ENCODE peak calls at places on chromosomes 13 and 19, in ten cellular contexts. One of them, this sample, is unnamed.

GRCh38 chr19:29016353-29016752 is 196.6 kb downstream of the UQCRFS1 start:
- DNase-seq in cardiac fibroblast: no peak
- DNase-seq in nephron progenitor cell: no peak
- DNase-seq in activated B cell treated with CpG ODN at 0.5 μM for 24 hours: no peak
- DNase-seq in GM23338: no peak
- DNase-seq in B cell: no peak
- DNase-seq in left ventricle myocardium inferior: no peak
- DNase-seq in vagina: no peak
- DNase-seq in BJ: no peak
- DNase-seq in GM13977: no peak
- DNase-seq in this sample: no peak

GRCh38 chr13:48496796-48497195 is 36.1 kb downstream of the RCBTB2 start:
- DNase-seq in cardiac fibroblast: no peak
- DNase-seq in nephron progenitor cell: no peak
- DNase-seq in activated B cell treated with CpG ODN at 0.5 μM for 24 hours: no peak
- DNase-seq in GM23338: peak
- DNase-seq in B cell: no peak
- DNase-seq in left ventricle myocardium inferior: no peak
- DNase-seq in vagina: no peak
- DNase-seq in BJ: no peak
- DNase-seq in GM13977: no peak
- DNase-seq in this sample: no peak

GRCh38 chr19:42301646-42302204 is at the start of gene PRR19:
- DNase-seq in cardiac fibroblast: no peak
- DNase-seq in nephron progenitor cell: no peak
- DNase-seq in activated B cell treated with CpG ODN at 0.5 μM for 24 hours: no peak
- DNase-seq in GM23338: peak
- DNase-seq in B cell: peak
- DNase-seq in left ventricle myocardium inferior: no peak
- DNase-seq in vagina: no peak
- DNase-seq in BJ: no peak
- DNase-seq in GM13977: no peak
- DNase-seq in this sample: no peak

GRCh38 chr13:108226184-108226583 is 8.0 kb downstream of the ABHD13 start:
- DNase-seq in cardiac fibroblast: peak
- DNase-seq in nephron progenitor cell: no peak
- DNase-seq in activated B cell treated with CpG ODN at 0.5 μM for 24 hours: no peak
- DNase-seq in GM23338: no peak
- DNase-seq in B cell: no peak
- DNase-seq in left ventricle myocardium inferior: no peak
- DNase-seq in vagina: no peak
- DNase-seq in BJ: no peak
- DNase-seq in GM13977: no peak
- DNase-seq in this sample: no peak

GRCh38 chr13:64992314-64992713 is 2237.8 kb downstream of the PCDH9 start:
- DNase-seq in cardiac fibroblast: no peak
- DNase-seq in nephron progenitor cell: no peak
- DNase-seq in activated B cell treated with CpG ODN at 0.5 μM for 24 hours: no peak
- DNase-seq in GM23338: no peak
- DNase-seq in B cell: no peak
- DNase-seq in left ventricle myocardium inferior: no peak
- DNase-seq in vagina: no peak
- DNase-seq in BJ: no peak
- DNase-seq in GM13977: no peak
- DNase-seq in this sample: no peak

GRCh38 chr13:76825415-76825814 is 60.8 kb downstream of the KCTD12 start:
- DNase-seq in cardiac fibroblast: peak
- DNase-seq in nephron progenitor cell: no peak
- DNase-seq in activated B cell treated with CpG ODN at 0.5 μM for 24 hours: no peak
- DNase-seq in GM23338: no peak
- DNase-seq in B cell: no peak
- DNase-seq in left ventricle myocardium inferior: no peak
- DNase-seq in vagina: no peak
- DNase-seq in BJ: no peak
- DNase-seq in GM13977: no peak
- DNase-seq in this sample: no peak

GRCh38 chr13:69389899-69390298 is 717.7 kb upstream of the ATXN8OS start:
- DNase-seq in cardiac fibroblast: no peak
- DNase-seq in nephron progenitor cell: no peak
- DNase-seq in activated B cell treated with CpG ODN at 0.5 μM for 24 hours: no peak
- DNase-seq in GM23338: no peak
- DNase-seq in B cell: no peak
- DNase-seq in left ventricle myocardium inferior: no peak
- DNase-seq in vagina: no peak
- DNase-seq in BJ: no peak
- DNase-seq in GM13977: no peak
- DNase-seq in this sample: no peak

GRCh38 chr13:30927595-30927994 is 4.9 kb upstream of the TEX26 start:
- DNase-seq in cardiac fibroblast: no peak
- DNase-seq in nephron progenitor cell: no peak
- DNase-seq in activated B cell treated with CpG ODN at 0.5 μM for 24 hours: no peak
- DNase-seq in GM23338: no peak
- DNase-seq in B cell: no peak
- DNase-seq in left ventricle myocardium inferior: no peak
- DNase-seq in vagina: no peak
- DNase-seq in BJ: no peak
- DNase-seq in GM13977: no peak
- DNase-seq in this sample: no peak

GRCh38 chr13:43776680-43777079 is 10.1 kb downstream of the ENOX1 start:
- DNase-seq in cardiac fibroblast: no peak
- DNase-seq in nephron progenitor cell: no peak
- DNase-seq in activated B cell treated with CpG ODN at 0.5 μM for 24 hours: no peak
- DNase-seq in GM23338: peak
- DNase-seq in B cell: no peak
- DNase-seq in left ventricle myocardium inferior: no peak
- DNase-seq in vagina: no peak
- DNase-seq in BJ: no peak
- DNase-seq in GM13977: no peak
- DNase-seq in this sample: no peak

DNA sequence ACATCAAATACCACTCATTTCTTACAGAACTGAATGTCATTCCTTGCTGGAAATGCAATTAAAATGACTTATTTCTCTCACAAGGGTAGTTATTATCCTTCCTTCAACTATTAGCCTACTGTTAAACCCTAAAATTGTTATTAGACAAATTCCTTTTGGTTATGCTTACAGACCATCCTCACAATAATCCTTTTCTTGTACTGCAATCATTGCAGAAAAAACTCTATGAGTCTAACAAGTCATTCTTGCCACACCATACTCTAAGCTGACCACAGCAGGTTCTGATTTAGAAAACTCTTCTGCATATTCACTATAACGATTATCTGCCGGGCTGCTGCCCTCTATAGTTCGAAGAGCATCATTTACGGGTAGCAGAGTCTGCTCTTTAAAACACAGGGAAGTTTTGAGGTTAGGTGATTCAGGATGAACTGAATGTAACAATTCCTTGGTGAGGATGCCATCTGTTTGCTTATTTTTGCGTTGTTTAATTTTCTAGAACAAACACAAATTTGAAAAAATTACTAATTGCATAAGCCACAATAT is 38.2 kb downstream of the MTMR6 start:
- DNase-seq in cardiac fibroblast: peak
- DNase-seq in nephron progenitor cell: no peak
- DNase-seq in activated B cell treated with CpG ODN at 0.5 μM for 24 hours: no peak
- DNase-seq in GM23338: peak
- DNase-seq in B cell: no peak
- DNase-seq in left ventricle myocardium inferior: no peak
- DNase-seq in vagina: no peak
- DNase-seq in BJ: peak
- DNase-seq in GM13977: peak
- DNase-seq in this sample: no peak
- TF ChIP-seq CTCF in cardiac fibroblast: peak
- TF ChIP-seq CTCF in nephron progenitor cell: peak
- TF ChIP-seq CTCF in activated B cell treated with CpG ODN at 0.5 μM for 24 hours: no peak
- TF ChIP-seq CTCF in GM23338: peak
- TF ChIP-seq CTCF in B cell: peak
- TF ChIP-seq CTCF in left ventricle myocardium inferior: no peak
- TF ChIP-seq CTCF in vagina: no peak
- TF ChIP-seq CTCF in BJ: peak
- TF ChIP-seq CTCF in GM13977: peak
- TF ChIP-seq CTCF in this sample: peak

GRCh38 chr13:72656357-72656756 is 71.1 kb downstream of the MZT1 start:
- DNase-seq in cardiac fibroblast: no peak
- DNase-seq in nephron progenitor cell: no peak
- DNase-seq in activated B cell treated with CpG ODN at 0.5 μM for 24 hours: no peak
- DNase-seq in GM23338: no peak
- DNase-seq in B cell: no peak
- DNase-seq in left ventricle myocardium inferior: no peak
- DNase-seq in vagina: no peak
- DNase-seq in BJ: no peak
- DNase-seq in GM13977: no peak
- DNase-seq in this sample: no peak

GRCh38 chr13:72652681-72653080 is 74.7 kb downstream of the MZT1 start:
- DNase-seq in cardiac fibroblast: peak
- DNase-seq in nephron progenitor cell: no peak
- DNase-seq in activated B cell treated with CpG ODN at 0.5 μM for 24 hours: no peak
- DNase-seq in GM23338: no peak
- DNase-seq in B cell: no peak
- DNase-seq in left ventricle myocardium inferior: no peak
- DNase-seq in vagina: no peak
- DNase-seq in BJ: no peak
- DNase-seq in GM13977: no peak
- DNase-seq in this sample: no peak

GRCh38 chr13:72648513-72649065 is 78.8 kb downstream of the MZT1 start:
- DNase-seq in cardiac fibroblast: no peak
- DNase-seq in nephron progenitor cell: no peak
- DNase-seq in activated B cell treated with CpG ODN at 0.5 μM for 24 hours: no peak
- DNase-seq in GM23338: peak
- DNase-seq in B cell: no peak
- DNase-seq in left ventricle myocardium inferior: no peak
- DNase-seq in vagina: no peak
- DNase-seq in BJ: no peak
- DNase-seq in GM13977: no peak
- DNase-seq in this sample: no peak

GRCh38 chr13:72645521-72645920 is 81.9 kb downstream of the MZT1 start:
- DNase-seq in cardiac fibroblast: no peak
- DNase-seq in nephron progenitor cell: no peak
- DNase-seq in activated B cell treated with CpG ODN at 0.5 μM for 24 hours: no peak
- DNase-seq in GM23338: no peak
- DNase-seq in B cell: no peak
- DNase-seq in left ventricle myocardium inferior: no peak
- DNase-seq in vagina: no peak
- DNase-seq in BJ: no peak
- DNase-seq in GM13977: no peak
- DNase-seq in this sample: no peak

DNA sequence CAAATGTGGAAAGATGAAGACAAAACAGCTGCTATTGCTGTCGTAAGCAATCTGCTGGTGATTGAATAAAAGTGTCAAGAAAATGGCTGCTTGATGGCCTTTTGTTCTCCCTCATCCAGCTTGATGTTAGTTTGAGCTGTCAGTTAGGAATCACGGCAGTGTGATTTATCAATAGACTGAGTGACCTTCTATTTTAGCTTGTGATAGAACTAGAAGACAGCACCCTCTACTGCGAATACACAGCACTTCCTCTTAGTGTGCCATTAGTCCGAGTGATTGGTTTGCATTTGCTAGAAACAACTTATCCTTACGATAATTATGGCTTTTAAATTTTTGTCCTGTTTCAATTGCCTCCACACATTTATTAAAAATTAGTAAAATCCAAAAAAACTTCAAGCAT is 76.2 kb downstream of the MZT1 start:
- DNase-seq in cardiac fibroblast: no peak
- DNase-seq in nephron progenitor cell: no peak
- DNase-seq in activated B cell treated with CpG ODN at 0.5 μM for 24 hours: no peak
- DNase-seq in GM23338: peak
- DNase-seq in B cell: no peak
- DNase-seq in left ventricle myocardium inferior: no peak
- DNase-seq in vagina: no peak
- DNase-seq in BJ: no peak
- DNase-seq in GM13977: no peak
- DNase-seq in this sample: no peak
- TF ChIP-seq CTCF in cardiac fibroblast: peak
- TF ChIP-seq CTCF in nephron progenitor cell: peak
- TF ChIP-seq CTCF in activated B cell treated with CpG ODN at 0.5 μM for 24 hours: no peak
- TF ChIP-seq CTCF in GM23338: peak
- TF ChIP-seq CTCF in B cell: no peak
- TF ChIP-seq CTCF in left ventricle myocardium inferior: peak
- TF ChIP-seq CTCF in vagina: no peak
- TF ChIP-seq CTCF in BJ: no peak
- TF ChIP-seq CTCF in GM13977: peak
- TF ChIP-seq CTCF in this sample: peak

GRCh38 chr19:45848922-45849321 is 14.0 kb downstream of the SYMPK start:
- DNase-seq in cardiac fibroblast: no peak
- DNase-seq in nephron progenitor cell: no peak
- DNase-seq in activated B cell treated with CpG ODN at 0.5 μM for 24 hours: no peak
- DNase-seq in GM23338: peak
- DNase-seq in B cell: no peak
- DNase-seq in left ventricle myocardium inferior: no peak
- DNase-seq in vagina: no peak
- DNase-seq in BJ: no peak
- DNase-seq in GM13977: no peak
- DNase-seq in this sample: no peak
- TF ChIP-seq CTCF in cardiac fibroblast: peak
- TF ChIP-seq CTCF in nephron progenitor cell: peak
- TF ChIP-seq CTCF in activated B cell treated with CpG ODN at 0.5 μM for 24 hours: no peak
- TF ChIP-seq CTCF in GM23338: peak
- TF ChIP-seq CTCF in B cell: peak
- TF ChIP-seq CTCF in left ventricle myocardium inferior: peak
- TF ChIP-seq CTCF in vagina: no peak
- TF ChIP-seq CTCF in BJ: peak
- TF ChIP-seq CTCF in GM13977: peak
- TF ChIP-seq CTCF in this sample: no peak

GRCh38 chr13:91405240-91405639 is 6.8 kb downstream of the GPC5 start:
- DNase-seq in cardiac fibroblast: no peak
- DNase-seq in nephron progenitor cell: no peak
- DNase-seq in activated B cell treated with CpG ODN at 0.5 μM for 24 hours: no peak
- DNase-seq in GM23338: no peak
- DNase-seq in B cell: no peak
- DNase-seq in left ventricle myocardium inferior: no peak
- DNase-seq in vagina: no peak
- DNase-seq in BJ: no peak
- DNase-seq in GM13977: no peak
- DNase-seq in this sample: no peak

GRCh38 chr13:91401916-91402315 is 3.5 kb downstream of the GPC5 start:
- DNase-seq in cardiac fibroblast: no peak
- DNase-seq in nephron progenitor cell: no peak
- DNase-seq in activated B cell treated with CpG ODN at 0.5 μM for 24 hours: no peak
- DNase-seq in GM23338: no peak
- DNase-seq in B cell: peak
- DNase-seq in left ventricle myocardium inferior: no peak
- DNase-seq in vagina: no peak
- DNase-seq in BJ: no peak
- DNase-seq in GM13977: no peak
- DNase-seq in this sample: no peak

GRCh38 chr13:91409661-91410060 is 11.2 kb downstream of the GPC5 start:
- DNase-seq in cardiac fibroblast: no peak
- DNase-seq in nephron progenitor cell: no peak
- DNase-seq in activated B cell treated with CpG ODN at 0.5 μM for 24 hours: no peak
- DNase-seq in GM23338: no peak
- DNase-seq in B cell: no peak
- DNase-seq in left ventricle myocardium inferior: no peak
- DNase-seq in vagina: no peak
- DNase-seq in BJ: no peak
- DNase-seq in GM13977: no peak
- DNase-seq in this sample: no peak

DNA sequence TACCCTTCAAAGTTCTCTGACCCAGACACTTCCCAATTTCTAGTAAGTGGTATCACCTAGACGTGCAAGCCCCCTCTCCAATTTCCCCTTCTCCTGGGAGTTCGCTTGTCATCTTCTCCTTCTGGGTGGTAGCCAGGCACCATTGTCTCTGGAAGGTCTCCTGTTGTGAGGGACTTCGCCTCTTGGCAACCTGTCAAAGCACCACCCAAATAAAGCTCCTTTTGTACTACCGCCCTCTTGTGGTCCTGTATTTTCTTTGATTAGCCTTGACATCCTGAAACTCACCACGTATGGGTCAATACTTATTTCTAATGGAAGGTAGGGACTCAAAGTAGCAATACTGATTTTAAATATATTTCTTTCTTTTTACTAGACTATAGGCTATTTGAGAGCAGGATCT is 8.2 kb downstream of the GPC5 start:
- DNase-seq in cardiac fibroblast: peak
- DNase-seq in nephron progenitor cell: no peak
- DNase-seq in activated B cell treated with CpG ODN at 0.5 μM for 24 hours: no peak
- DNase-seq in GM23338: peak
- DNase-seq in B cell: peak
- DNase-seq in left ventricle myocardium inferior: no peak
- DNase-seq in vagina: no peak
- DNase-seq in BJ: no peak
- DNase-seq in GM13977: peak
- DNase-seq in this sample: peak
- TF ChIP-seq CTCF in cardiac fibroblast: peak
- TF ChIP-seq CTCF in nephron progenitor cell: peak
- TF ChIP-seq CTCF in activated B cell treated with CpG ODN at 0.5 μM for 24 hours: no peak
- TF ChIP-seq CTCF in GM23338: peak
- TF ChIP-seq CTCF in B cell: peak
- TF ChIP-seq CTCF in left ventricle myocardium inferior: peak
- TF ChIP-seq CTCF in vagina: no peak
- TF ChIP-seq CTCF in BJ: peak
- TF ChIP-seq CTCF in GM13977: peak
- TF ChIP-seq CTCF in this sample: peak

This sample was measured in Panc1.